ENCODE peak calls at places on chromosomes 3 and 15, in six cellular contexts. O is cardiac muscle cell, D is uterus, U is hepatocyte, S is aorta, R is adrenal gland. W is an unnamed sample.

GRCh38 chr15:67201136-67201535 is 53.3 kb downstream of the AAGAB start:
- DNase-seq in O (no peak), D (no peak), R (no peak), U (no peak), S (no peak), W (no peak)

GRCh38 chr15:98043160-98044059 is 82.9 kb downstream of the ARRDC4 start:
- DNase-seq in R (no peak), O (no peak), D (no peak), S (no peak), U (no peak), W (no peak)

GRCh38 chr3:113536627-113537101 is 4.3 kb downstream of the SIDT1 start:
- DNase-seq in S (no peak), R (no peak), O (peak; percentile 47), D (no peak), U (no peak), W (no peak)

GRCh38 chr3:41987627-41988026 is 25.7 kb upstream of the ULK4 start:
- DNase-seq in U (no peak), S (no peak), R (no peak), O (no peak), D (no peak), W (no peak)

GRCh38 chr15:43974852-43975251 is 148.1 kb downstream of the WDR76 start:
- DNase-seq in S (no peak), O (no peak), D (no peak), R (no peak), U (no peak), W (no peak)

GRCh38 chr15:91881551-91882297 is 28.2 kb downstream of the SLCO3A1 start:
- DNase-seq in S (no peak), R (no peak), D (no peak), U (no peak), O (no peak), W (no peak)

GRCh38 chr15:87089551-87089950 is 1009.9 kb downstream of the AGBL1 start:
- DNase-seq in U (no peak), S (no peak), D (no peak), R (no peak), O (no peak), W (no peak)

GRCh38 chr3:132545471-132545870 is 51.6 kb upstream of the ACKR4 start:
- DNase-seq in S (no peak), U (no peak), O (no peak), R (no peak), D (no peak), W (no peak)

GRCh38 chr15:67109141-67110034 is 44.0 kb downstream of the SMAD3 start:
- DNase-seq in R (peak; percentile 57), O (peak; percentile 98), S (peak; percentile 88), U (peak; percentile 64), D (peak; percentile 73), W (peak; percentile 72)

GRCh38 chr15:31434418-31435255 is 108.0 kb downstream of the KLF13 start:
- DNase-seq in S (peak; percentile 75), R (peak; percentile 54), O (peak; percentile 91), D (no peak), U (no peak), W (peak; percentile 70)

GRCh38 chr3:48301814-48302194 is 31.7 kb downstream of the SPINK8 start:
- DNase-seq in D (no peak), S (no peak), U (peak; percentile 40), R (peak; percentile 43), O (peak; percentile 51), W (peak; percentile 33)

GRCh38 chr3:25080461-25080860 is 347.6 kb upstream of the RARB start:
- DNase-seq in O (no peak), R (no peak), U (no peak), D (no peak), S (no peak), W (no peak)

GRCh38 chr3:25385807-25386512 is 42.1 kb upstream of the RARB start:
- DNase-seq in U (peak; percentile 50), R (no peak), O (peak; percentile 5), D (no peak), S (no peak), W (no peak)

GRCh38 chr3:71425491-71426071 is 157.9 kb downstream of the FOXP1 start:
- DNase-seq in S (no peak), R (no peak), U (no peak), O (no peak), D (no peak), W (no peak)

GRCh38 chr3:16122155-16122554 is 52.3 kb upstream of the GALNT15 start:
- DNase-seq in O (no peak), R (no peak), D (no peak), S (no peak), U (no peak), W (no peak)

GRCh38 chr15:57537072-57537471 is 54.6 kb upstream of the MYZAP start:
- DNase-seq in S (peak; percentile 88), U (peak; percentile 51), R (peak; percentile 88), O (peak; percentile 77), D (peak; percentile 53), W (peak; percentile 77)

GRCh38 chr3:41974223-41974622 is 12.3 kb upstream of the ULK4 start:
- DNase-seq in R (no peak), U (no peak), O (peak; percentile 16), S (no peak), D (no peak), W (no peak)

GRCh38 chr3:13655074-13655913 is 106.4 kb downstream of the FBLN2 start:
- DNase-seq in S (no peak), D (no peak), U (peak; percentile 85), R (peak; percentile 33), O (peak; percentile 64), W (no peak)

GRCh38 chr3:40333416-40333815 is 23.9 kb downstream of the EIF1B start:
- DNase-seq in S (no peak), O (no peak), D (no peak), U (no peak), R (no peak), W (no peak)

DNA sequence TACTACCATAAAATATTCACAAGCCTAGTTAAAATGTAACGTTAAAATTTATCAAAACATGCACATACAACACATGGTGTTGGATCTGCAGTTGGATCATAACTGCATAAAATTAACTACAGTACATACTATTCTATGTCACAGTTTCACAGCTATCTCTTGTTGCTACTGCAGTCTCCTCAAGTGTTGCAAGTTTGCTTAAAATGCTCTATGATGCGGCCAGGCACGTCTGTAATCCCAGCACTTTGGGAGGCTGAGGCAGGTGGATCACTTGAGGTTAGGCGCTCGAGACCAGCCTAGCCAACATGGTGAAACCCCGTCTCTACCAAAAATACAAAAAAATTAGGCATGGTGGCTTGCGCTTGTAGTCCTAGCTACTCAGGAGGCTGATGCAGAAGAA is 10.3 kb downstream of the PPP1R2 start:
- DNase-seq in O (no peak), U (no peak), D (no peak), R (no peak), S (no peak), W (no peak)
- H3K4me1 ChIP-seq in O (peaks cover 10% of the 10 kb centered on the region), U (no peaks in the 10 kb centered on the region), D (no peaks in the 10 kb centered on the region), R (no peaks in the 10 kb centered on the region), S (no peaks in the 10 kb centered on the region), W (peaks cover 3% of the 10 kb centered on the region)

GRCh38 chr3:63970596-63971468 is 52.5 kb downstream of the PSMD6 start:
- DNase-seq in O (peak; percentile 33), U (no peak), S (no peak), R (no peak), D (no peak), W (no peak)
- H3K27ac ChIP-seq in O (no peak overlapping the region), U (peak overlapping the region; percentile 28), S (peak overlapping the region; percentile 63), R (no peak overlapping the region), D (peak overlapping the region; percentile 66), W (peak overlapping the region; percentile 54)

GRCh38 chr3:185584681-185585080 is 1.4 kb upstream of the SENP2 start:
- DNase-seq in S (no peak), R (no peak), O (no peak), D (no peak), U (no peak), W (no peak)

GRCh38 chr3:185585523-185585861 is 603 bp upstream of the SENP2 start:
- DNase-seq in D (no peak), R (no peak), S (no peak), U (peak; percentile 36), O (no peak), W (no peak)

GRCh38 chr3:185582236-185582635 is 3.9 kb upstream of the SENP2 start:
- DNase-seq in D (no peak), R (no peak), O (no peak), U (no peak), S (no peak), W (no peak)

GRCh38 chr3:185582871-185583270 is 3.2 kb upstream of the SENP2 start:
- DNase-seq in U (no peak), O (no peak), R (no peak), S (no peak), D (no peak), W (no peak)

DNA sequence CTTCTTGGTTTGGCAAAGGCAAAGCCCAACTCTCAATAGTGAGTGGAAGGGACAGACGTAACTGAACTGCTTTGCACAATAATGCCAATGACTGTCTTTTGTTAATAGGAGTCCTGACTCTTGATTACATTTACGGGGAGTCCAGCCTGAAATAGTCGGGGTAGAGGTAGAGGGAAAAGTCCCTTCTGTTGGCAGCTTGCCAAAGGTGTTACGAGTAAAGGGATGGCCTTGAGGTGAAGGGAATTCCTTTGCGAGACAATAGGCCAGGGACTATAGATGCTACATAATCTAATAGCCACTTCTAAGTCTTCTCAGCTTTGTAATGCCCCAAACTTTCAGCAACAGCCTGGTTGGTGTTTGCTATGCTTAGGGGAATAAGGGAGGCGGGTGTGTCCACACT is 2.2 kb upstream of the SENP2 start:
- DNase-seq in U (peak; percentile 66), O (no peak), D (no peak), R (no peak), S (no peak), W (no peak)
- H3K4me1 ChIP-seq in U (peaks cover 3% of the 10 kb centered on the region), O (peaks cover 4% of the 10 kb centered on the region), D (no peaks in the 10 kb centered on the region), R (peaks cover 6% of the 10 kb centered on the region), S (peaks cover 5% of the 10 kb centered on the region), W (peaks cover 28% of the 10 kb centered on the region)

DNA sequence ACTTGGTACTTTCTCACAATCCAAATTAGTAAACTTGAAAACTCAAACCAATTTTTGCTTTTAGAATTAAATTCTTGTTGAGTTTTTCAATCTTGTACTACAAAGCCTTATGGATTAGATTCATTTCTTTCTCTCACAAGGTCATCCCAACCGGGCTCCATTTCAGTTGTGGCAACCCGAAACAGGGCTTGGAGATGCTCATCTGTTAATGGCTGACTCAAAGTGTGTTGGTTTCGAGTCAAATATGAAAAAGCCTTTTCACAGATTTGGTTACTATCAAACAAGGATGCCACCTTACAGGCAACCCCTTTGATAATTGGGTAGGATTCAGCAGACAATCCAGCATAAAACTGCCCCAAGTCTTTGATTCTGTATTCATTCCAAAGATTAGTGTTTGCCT is 1.8 kb downstream of the EPM2AIP1 start:
- DNase-seq in O (no peak), R (no peak), S (no peak), D (no peak), U (no peak), W (no peak)
- H3K27ac ChIP-seq in O (peak overlapping the region; percentile 98), R (no peak overlapping the region), S (no peak overlapping the region), D (peak overlapping the region; percentile 98), U (peak overlapping the region; percentile 94), W (no peak overlapping the region)